ENCODE peak calls at places on chromosome 5, in four cellular contexts. K, B, Q and E are unnamed samples.
A peak's percentile ranks its signal among the peaks of the same experiment; 100 is the strongest.

GRCh38 chr5:128409401-128409800 is 128.6 kb downstream of the FBN2 start:
- DNase-seq in Q (no peak), K (peak; percentile 7), B (no peak), E (no peak)

GRCh38 chr5:149485655-149486615 is 65.3 kb downstream of the CSNK1A1 start:
- DNase-seq in Q (peak; percentile 99), B (no peak), K (peak; percentile 97), E (peak; percentile 99)

GRCh38 chr5:116881921-116882531 is 307.4 kb upstream of the SEMA6A start:
- DNase-seq in B (no peak), Q (no peak), K (no peak), E (no peak)

GRCh38 chr5:120769291-120769872 is 305.3 kb downstream of the PRR16 start:
- DNase-seq in B (no peak), Q (peak; percentile 6), K (no peak), E (no peak)

GRCh38 chr5:55160493-55161209 is 680 bp downstream of the GPX8 start:
- DNase-seq in K (peak; percentile 59), B (no peak), Q (peak; percentile 96), E (peak; percentile 95)

GRCh38 chr5:33299621-33300208 is 141.1 kb upstream of the TARS1 start:
- DNase-seq in Q (peak; percentile 86), K (no peak), B (no peak), E (peak; percentile 79)

GRCh38 chr5:159893020-159893695 is 23.1 kb upstream of the ADRA1B start:
- DNase-seq in Q (no peak), K (no peak), B (no peak), E (no peak)

GRCh38 chr5:127856310-127856709 is 153.1 kb downstream of the CCDC192 start:
- DNase-seq in B (no peak), Q (peak; percentile 82), K (no peak), E (no peak)

GRCh38 chr5:139385061-139385889 is 2.2 kb upstream of the SLC23A1 start:
- DNase-seq in B (no peak), K (no peak), Q (no peak), E (no peak)

GRCh38 chr5:150538007-150538917 is 30.3 kb downstream of the NDST1 start:
- DNase-seq in K (no peak), Q (peak; percentile 40), B (no peak), E (peak; percentile 44)

GRCh38 chr5:54288568-54289217 is 21.7 kb downstream of the ARL15 start:
- DNase-seq in Q (no peak), B (no peak), K (no peak), E (no peak)

GRCh38 chr5:17912794-17913193 is 278.5 kb downstream of the TAF11L14 start:
- DNase-seq in K (no peak), B (no peak), Q (no peak), E (no peak)

GRCh38 chr5:93107141-93107540 is 473.9 kb downstream of the NR2F1-AS1 start:
- DNase-seq in B (no peak), Q (no peak), K (no peak), E (no peak)

GRCh38 chr5:126138475-126139005 is 284.7 kb upstream of the GRAMD2B start:
- DNase-seq in K (no peak), Q (peak; percentile 18), B (no peak), E (peak; percentile 35)

GRCh38 chr5:100901851-100902341 is 1.2 kb downstream of the ST8SIA4 start:
- DNase-seq in K (no peak), Q (peak; percentile 53), B (no peak), E (peak; percentile 52)

GRCh38 chr5:73692981-73693380 is 67.0 kb downstream of the ARHGEF28 start:
- DNase-seq in K (no peak), B (no peak), Q (no peak), E (no peak)

GRCh38 chr5:37840036-37840909 is at the start of gene GDNF:
- DNase-seq in B (peak; percentile 65), K (no peak), Q (peak; percentile 40), E (peak; percentile 62)
- H3K4me3 ChIP-seq in B (peak within 1 kb of the TSS; percentile 48), K (peak within 1 kb of the TSS; percentile 40), Q (peak within 1 kb of the TSS; percentile 45), E (peak within 1 kb of the TSS; percentile 58)

DNA sequence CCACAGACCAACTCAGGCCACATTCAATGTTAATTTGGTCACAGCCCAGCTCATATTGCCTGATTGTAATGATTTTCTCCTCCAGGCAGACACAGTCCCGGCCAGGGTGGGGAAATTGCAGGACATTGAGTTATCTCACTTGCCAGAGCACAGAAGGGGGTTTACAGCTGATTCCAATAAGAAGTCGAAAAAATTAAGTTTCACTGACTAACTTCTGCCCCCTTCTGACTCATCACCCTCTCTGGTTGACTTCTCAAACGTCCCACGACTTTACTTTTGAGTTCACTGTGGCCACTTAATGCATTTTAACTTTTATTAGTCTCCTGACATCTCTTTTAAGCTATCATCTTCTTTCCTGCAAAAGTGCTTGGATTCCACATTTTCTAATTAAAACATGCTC is 321.4 kb upstream of the WWC1 start:
- DNase-seq in K (no peak), B (no peak), Q (peak; percentile 29), E (peak; percentile 44)
- TF ChIP-seq CTCF in K (peak; percentile 5), B (no peak), Q (no peak), E (peak; percentile 32)

GRCh38 chr5:83964235-83964634 is 243.6 kb upstream of the HAPLN1 start:
- DNase-seq in K (no peak), Q (peak; percentile 6), B (no peak), E (no peak)

GRCh38 chr5:83967417-83967816 is 246.8 kb upstream of the HAPLN1 start:
- DNase-seq in K (no peak), Q (no peak), B (no peak), E (no peak)

GRCh38 chr5:83965431-83965830 is 244.8 kb upstream of the HAPLN1 start:
- DNase-seq in Q (no peak), B (no peak), K (no peak), E (peak; percentile 25)
- H3K4me3 ChIP-seq in Q (no peak overlapping the region), B (no peak overlapping the region), K (no peak overlapping the region), E (no peak overlapping the region)

GRCh38 chr5:77143998-77144836 is 57.1 kb upstream of the ZBED3 start:
- DNase-seq in B (peak; percentile 66), K (no peak), Q (peak; percentile 81), E (peak; percentile 77)
- TF ChIP-seq CTCF in B (peak; percentile 83), K (peak; percentile 95), Q (peak; percentile 92), E (peak; percentile 94)

DNA sequence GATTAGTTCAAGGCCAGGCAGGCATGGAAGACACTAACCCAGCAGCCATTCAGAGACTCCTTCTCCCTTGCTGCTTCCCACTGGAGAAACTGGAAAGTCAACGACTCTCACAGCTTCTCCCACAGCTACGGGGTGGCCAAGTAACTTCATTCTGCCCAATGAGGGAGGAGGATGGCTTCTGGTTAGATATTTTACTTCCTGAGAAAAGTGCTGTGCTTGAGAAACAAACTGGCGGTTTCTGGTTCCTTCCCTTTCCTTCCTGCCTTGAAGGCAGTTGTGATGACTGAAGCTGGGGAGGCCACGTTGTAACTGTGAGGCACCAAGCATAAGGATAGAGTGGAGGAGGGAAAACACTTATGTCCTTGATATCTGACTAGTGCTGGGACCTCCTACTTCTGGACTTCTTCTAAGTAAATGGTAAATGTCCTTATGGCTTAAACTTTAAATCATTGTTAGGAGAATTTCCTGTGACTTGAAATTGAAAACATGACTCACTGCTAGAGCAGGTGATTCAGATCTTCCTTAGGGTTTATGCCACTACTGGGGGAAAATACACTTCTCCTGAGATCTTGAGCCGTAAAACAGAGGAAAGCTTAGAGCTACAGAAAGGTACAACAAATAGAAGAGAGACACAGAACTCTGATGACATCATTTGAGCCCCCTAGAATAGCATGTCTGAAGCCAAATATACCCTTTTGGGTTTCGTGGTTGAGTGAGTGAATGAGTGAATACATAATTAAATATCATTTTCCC is 3.1 kb upstream of the GNPDA1 start:
- DNase-seq in K (peak; percentile 60), B (no peak), Q (peak; percentile 58), E (peak; percentile 63)
- H3K4me3 ChIP-seq in K (no peak overlapping the region), B (no peak overlapping the region), Q (no peak overlapping the region), E (no peak overlapping the region)

GRCh38 chr5:146529984-146530383 is 14.0 kb upstream of the GPR151 start:
- DNase-seq in K (no peak), B (no peak), Q (no peak), E (no peak)

GRCh38 chr5:146527785-146528184 is 11.8 kb upstream of the GPR151 start:
- DNase-seq in Q (no peak), K (no peak), B (no peak), E (no peak)

GRCh38 chr5:146523698-146524097 is 7.7 kb upstream of the GPR151 start:
- DNase-seq in K (no peak), B (no peak), Q (no peak), E (no peak)

GRCh38 chr5:146533260-146533857 is 17.4 kb upstream of the GPR151 start:
- DNase-seq in K (no peak), Q (peak; percentile 66), B (no peak), E (peak; percentile 54)

DNA sequence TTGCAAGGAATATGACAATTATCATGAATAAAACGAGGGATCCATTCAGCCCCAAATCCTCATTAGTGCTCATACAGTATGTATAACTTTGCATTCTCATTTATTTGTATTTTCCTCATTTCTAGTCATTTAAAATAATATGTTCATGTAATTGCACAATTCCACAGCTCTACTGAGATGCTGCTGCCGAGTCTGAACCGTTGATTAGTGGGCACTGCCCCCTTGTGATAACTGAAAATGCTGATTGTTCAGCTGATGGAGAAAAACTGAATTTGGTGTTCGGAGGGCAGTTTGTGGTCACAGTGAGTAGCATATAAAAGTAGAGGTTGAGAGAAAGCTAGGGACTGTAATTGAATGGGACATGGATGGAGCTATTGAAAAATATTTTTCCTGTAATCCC is 12.2 kb upstream of the GPR151 start:
- DNase-seq in B (no peak), Q (peak; percentile 33), K (no peak), E (no peak)
- TF ChIP-seq CTCF in B (no peak), Q (peak; percentile 27), K (peak; percentile 20), E (no peak)

GRCh38 chr5:180589771-180590542 is 1.3 kb downstream of the SCGB3A1 start:
- DNase-seq in B (peak; percentile 43), Q (no peak), K (no peak), E (no peak)
- H3K4me3 ChIP-seq in B (peak overlapping the region; percentile 35), Q (no peak overlapping the region), K (no peak overlapping the region), E (no peak overlapping the region)

DNA sequence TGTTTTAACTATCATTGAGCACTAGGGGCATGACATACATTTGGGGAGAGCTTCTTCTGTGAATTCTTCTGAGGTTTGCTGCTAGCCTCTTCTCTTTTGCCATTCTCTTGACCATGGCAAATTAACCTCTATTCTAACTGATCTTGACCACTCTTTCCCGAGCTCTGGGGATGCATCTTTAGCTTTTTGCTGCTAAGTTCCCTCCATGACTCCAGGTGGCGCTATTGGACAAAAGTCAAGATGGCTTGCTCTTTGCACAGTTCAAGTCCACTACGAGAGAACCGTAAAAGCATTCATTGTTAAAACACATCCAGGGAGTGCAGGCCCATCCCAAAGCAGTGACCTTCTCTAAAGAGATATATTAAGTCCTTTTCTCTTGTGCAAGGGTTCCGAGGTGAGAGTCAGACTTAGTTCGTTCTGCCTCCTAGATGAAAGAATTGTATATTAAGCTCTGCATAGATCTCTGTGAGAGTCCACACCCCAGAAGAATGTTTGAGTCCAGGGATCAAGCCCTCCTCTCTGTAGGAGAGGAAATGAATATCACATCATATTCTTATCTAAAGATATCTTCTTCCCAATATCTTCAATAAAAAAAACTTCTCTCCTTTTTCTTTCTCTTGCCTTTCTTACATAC is 1152.9 kb upstream of the CDH6 start:
- DNase-seq in K (peak; percentile 18), Q (peak; percentile 77), B (no peak), E (peak; percentile 83)
- TF ChIP-seq CTCF in K (peak; percentile 88), Q (peak; percentile 79), B (no peak), E (peak; percentile 89)

GRCh38 chr5:103260951-103261350 is 2.4 kb downstream of the MACIR start:
- DNase-seq in Q (no peak), B (no peak), K (no peak), E (no peak)

GRCh38 chr5:103259705-103260355 is 1.3 kb downstream of the MACIR start:
- DNase-seq in Q (peak; percentile 44), K (no peak), B (peak; percentile 71), E (peak; percentile 59)

GRCh38 chr5:103262422-103262871 is 3.9 kb downstream of the MACIR start:
- DNase-seq in B (no peak), K (no peak), Q (peak; percentile 48), E (peak; percentile 64)

GRCh38 chr5:103264529-103264928 is 6.0 kb downstream of the MACIR start:
- DNase-seq in K (no peak), Q (no peak), B (no peak), E (no peak)

GRCh38 chr5:103263054-103263453 is 4.5 kb downstream of the MACIR start:
- DNase-seq in B (no peak), K (no peak), Q (peak; percentile 32), E (no peak)
- H3K4me3 ChIP-seq in B (no peak overlapping the region), K (no peak overlapping the region), Q (peak overlapping the region; percentile 21), E (no peak overlapping the region)